ENCODE peak calls at places on chromosomes 7 and 10, in nine cellular contexts. P is fibroblast of lung; Y is left lobe of liver; M is hypothalamus; W is stimulated activated CD4-positive, alpha-beta T cell treated with anti-CD3 and anti-CD28 coated beads, Interleukin-1b, Interleukin-23, amount 100 ng/mL, for 1 hour; L is endothelial cell; Q is occipital lobe; I is T follicular helper cell; G is bronchial epithelial cell. T is an unnamed sample.

GRCh38 chr10:97372233-97372875 is 28.8 kb downstream of the RRP12 start:
- DNase-seq in P (no peak), Y (no peak), M (no peak), W (no peak), L (no peak), Q (no peak), I (no peak), G (no peak), T (no peak)

GRCh38 chr7:3992841-3993240 is 689.3 kb upstream of the FOXK1 start:
- DNase-seq in P (no peak), Y (no peak), M (no peak), W (no peak), L (no peak), Q (no peak), I (no peak), G (no peak), T (no peak)

GRCh38 chr7:158495256-158495655 is 92.4 kb downstream of the PTPRN2 start:
- DNase-seq in P (no peak), Y (no peak), M (no peak), W (no peak), L (no peak), Q (no peak), I (no peak), G (no peak), T (no peak)

GRCh38 chr7:27349621-27350020 is 107.0 kb downstream of the EVX1 start:
- DNase-seq in P (no peak), Y (no peak), M (no peak), W (no peak), L (no peak), Q (no peak), I (no peak), G (no peak), T (no peak)

GRCh38 chr7:76191783-76192240 is 9.9 kb upstream of the SRRM3 start:
- DNase-seq in P (peak; percentile 27), Y (no peak), M (no peak), W (no peak), L (peak; percentile 51), Q (no peak), I (no peak), G (peak; percentile 42), T (no peak)

GRCh38 chr10:100735345-100736143 is 9.8 kb upstream of the PAX2 start:
- DNase-seq in P (no peak), Y (no peak), M (no peak), W (no peak), L (no peak), Q (no peak), I (no peak), G (no peak), T (no peak)

GRCh38 chr7:2066251-2066919 is 166.4 kb downstream of the MAD1L1 start:
- DNase-seq in P (no peak), Y (no peak), M (no peak), W (no peak), L (no peak), Q (no peak), I (peak; percentile 14), G (no peak), T (no peak)

GRCh38 chr10:69332278-69333010 is 54.1 kb downstream of the HK1 start:
- DNase-seq in P (peak; percentile 44), Y (no peak), M (no peak), W (no peak), L (no peak), Q (no peak), I (no peak), G (peak; percentile 79), T (no peak)

GRCh38 chr7:148819697-148820332 is 64.3 kb downstream of the EZH2 start:
- DNase-seq in P (peak; percentile 17), Y (no peak), M (no peak), W (no peak), L (no peak), Q (no peak), I (no peak), G (peak; percentile 32), T (no peak)

GRCh38 chr7:54823776-54824175 is 64.8 kb upstream of the SEC61G start:
- DNase-seq in P (no peak), Y (no peak), M (no peak), W (no peak), L (no peak), Q (no peak), I (no peak), G (no peak), T (no peak)

GRCh38 chr7:158351051-158351450 is 236.6 kb downstream of the PTPRN2 start:
- DNase-seq in P (no peak), Y (peak; percentile 29), M (no peak), W (no peak), L (no peak), Q (no peak), I (no peak), G (no peak), T (peak; percentile 3)

GRCh38 chr7:74464931-74465906 is 11.5 kb downstream of the GTF2IRD1 start:
- DNase-seq in P (no peak), Y (no peak), M (no peak), W (no peak), L (no peak), Q (no peak), I (no peak), G (no peak), T (peak; percentile 51)

GRCh38 chr7:28804990-28805389 is 153.1 kb downstream of the TRIL start:
- DNase-seq in P (peak; percentile 42), Y (no peak), M (no peak), W (no peak), L (no peak), Q (no peak), I (no peak), G (peak; percentile 75), T (no peak)

GRCh38 chr10:36606234-36606839 is 519.1 kb upstream of the ANKRD30A start:
- DNase-seq in P (no peak), Y (no peak), M (no peak), W (no peak), L (no peak), Q (no peak), I (no peak), G (peak; percentile 74), T (no peak)

GRCh38 chr7:15561840-15562239 is at the start of gene AGMO:
- DNase-seq in P (peak; percentile 46), Y (peak; percentile 94), M (peak; percentile 13), W (no peak), L (no peak), Q (peak; percentile 46), I (no peak), G (peak; percentile 63), T (peak; percentile 89)

GRCh38 chr10:110212119-110213006 is 5.0 kb downstream of the MXI1 start:
- DNase-seq in P (no peak), Y (no peak), M (no peak), W (no peak), L (no peak), Q (no peak), I (peak; percentile 25), G (peak; percentile 22), T (no peak)

GRCh38 chr7:27933691-27934565 is 194.0 kb downstream of the TAX1BP1 start:
- DNase-seq in P (no peak), Y (no peak), M (no peak), W (no peak), L (no peak), Q (no peak), I (no peak), G (no peak), T (no peak)

GRCh38 chr7:138876326-138876725 is 78.3 kb upstream of the ATP6V0A4 start:
- DNase-seq in P (no peak), Y (no peak), M (no peak), W (no peak), L (no peak), Q (no peak), I (no peak), G (no peak), T (no peak)

GRCh38 chr7:93044147-93044810 is 73.5 kb downstream of the SAMD9 start:
- DNase-seq in P (peak; percentile 34), Y (no peak), M (no peak), W (no peak), L (no peak), Q (no peak), I (no peak), G (peak; percentile 83), T (no peak)

GRCh38 chr7:65235586-65235985 is 138.1 kb upstream of the ZNF92 start:
- DNase-seq in P (no peak), Y (no peak), M (no peak), W (no peak), L (no peak), Q (no peak), I (no peak), G (no peak), T (no peak)

GRCh38 chr10:72353963-72354355 is 760 bp downstream of the DNAJB12 start:
- DNase-seq in P (no peak), Y (peak; percentile 55), M (no peak), W (no peak), L (peak; percentile 38), Q (no peak), I (no peak), G (no peak), T (peak; percentile 18)

GRCh38 chr10:59047957-59048618 is 128.4 kb upstream of the PHYHIPL start:
- DNase-seq in P (no peak), Y (no peak), M (no peak), W (no peak), L (no peak), Q (no peak), I (no peak), G (no peak), T (no peak)

GRCh38 chr7:143906895-143907294 is 4.9 kb upstream of the TCAF1 start:
- DNase-seq in P (no peak), Y (no peak), M (no peak), W (no peak), L (no peak), Q (no peak), I (no peak), G (no peak), T (no peak)

GRCh38 chr7:37524807-37525206 is 76.1 kb upstream of the ELMO1 start:
- DNase-seq in P (no peak), Y (no peak), M (no peak), W (no peak), L (no peak), Q (no peak), I (no peak), G (no peak), T (no peak)

GRCh38 chr10:26438534-26439269 is 561 bp downstream of the APBB1IP start:
- DNase-seq in P (no peak), Y (peak; percentile 79), M (no peak), W (peak; percentile 55), L (peak; percentile 10), Q (no peak), I (peak; percentile 46), G (no peak), T (peak; percentile 42)

GRCh38 chr10:14478639-14479038 is 147.9 kb upstream of the FRMD4A start:
- DNase-seq in P (peak; percentile 85), Y (peak; percentile 45), M (peak; percentile 41), W (no peak), L (peak; percentile 56), Q (peak; percentile 49), I (no peak), G (peak; percentile 37), T (peak; percentile 66)

GRCh38 chr7:14377646-14378266 is 388.3 kb upstream of the ETV1 start:
- DNase-seq in P (peak; percentile 56), Y (no peak), M (no peak), W (no peak), L (no peak), Q (no peak), I (no peak), G (no peak), T (no peak)

GRCh38 chr7:131616487-131616886 is 60.1 kb upstream of the PODXL start:
- DNase-seq in P (no peak), Y (no peak), M (no peak), W (no peak), L (no peak), Q (no peak), I (no peak), G (no peak), T (no peak)

GRCh38 chr7:88200793-88201192 is 19.0 kb downstream of the SRI start:
- DNase-seq in P (no peak), Y (no peak), M (no peak), W (no peak), L (no peak), Q (no peak), I (no peak), G (no peak), T (no peak)

GRCh38 chr7:102925962-102926825 is 13.4 kb downstream of the LRRC17 start:
- DNase-seq in P (peak; percentile 78), Y (no peak), M (no peak), W (no peak), L (no peak), Q (no peak), I (no peak), G (no peak), T (no peak)

GRCh38 chr7:27153526-27153925 is 1.1 kb upstream of the HOXA3 start:
- DNase-seq in P (no peak), Y (no peak), M (no peak), W (no peak), L (no peak), Q (no peak), I (no peak), G (no peak), T (no peak)

T was measured in mucosa of gallbladder.